ENCODE peak calls at places on chromosomes 16 and 17, in four cellular contexts. W is putamen; R is activated CD4-positive, alpha-beta T cell treated with anti-CD3 and anti-CD28 coated beads, Interleukin-2, amount 10 ng/mL, durations not matched to agents 7 days and 5 days; Z is cardiac fibroblast. Y is an unnamed sample.

GRCh38 chr17:27398691-27399090 is 57.6 kb upstream of the KSR1 start:
- DNase-seq in R (no peak), Z (no peak), W (no peak), Y (no peak)

GRCh38 chr16:88390760-88391496 is 8.2 kb downstream of the ZNF469 start:
- DNase-seq in Z (no peak), W (no peak), R (no peak), Y (no peak)

GRCh38 chr16:57802635-57803412 is 533 bp upstream of the KIFC3 start:
- DNase-seq in R (no peak), W (peak), Z (peak), Y (no peak)

GRCh38 chr16:57679768-57680167 is 11.7 kb downstream of the ADGRG3 start:
- DNase-seq in Z (no peak), R (no peak), W (no peak), Y (no peak)

GRCh38 chr16:29811896-29812665 is at the start of gene PRRT2:
- DNase-seq in R (peak), Z (peak), W (peak), Y (peak)

GRCh38 chr17:28937044-28937729 is 14.1 kb downstream of the PHF12 start:
- DNase-seq in W (peak), R (no peak), Z (peak), Y (peak)

GRCh38 chr17:78414178-78415162 is 36.0 kb downstream of the PGS1 start:
- DNase-seq in R (peak), Z (no peak), W (no peak), Y (no peak)

GRCh38 chr17:17561408-17562144 is 29.9 kb downstream of the PEMT start:
- DNase-seq in W (no peak), R (no peak), Z (no peak), Y (no peak)

GRCh38 chr16:31177136-31177535 is 2.8 kb upstream of the FUS start:
- DNase-seq in R (peak), W (no peak), Z (peak), Y (no peak)

GRCh38 chr17:1438593-1439083 is 17.4 kb downstream of the CRK start:
- DNase-seq in W (no peak), R (no peak), Z (peak), Y (no peak)

GRCh38 chr16:50634947-50635346 is 46.2 kb downstream of the SNX20 start:
- DNase-seq in R (no peak), W (no peak), Z (no peak), Y (no peak)

GRCh38 chr16:73060948-73061495 is 13.1 kb upstream of the ZFHX3 start:
- DNase-seq in R (no peak), Z (no peak), W (no peak), Y (no peak)

GRCh38 chr16:12535535-12536411 is 267.9 kb downstream of the CPPED1 start:
- DNase-seq in R (peak), Z (no peak), W (no peak), Y (no peak)

GRCh38 chr16:56408379-56409098 is 16.8 kb downstream of the AMFR start:
- DNase-seq in Z (no peak), R (no peak), W (no peak), Y (no peak)

GRCh38 chr17:37086329-37086728 is 137.6 kb downstream of the AATF start:
- DNase-seq in Z (no peak), W (no peak), R (no peak), Y (no peak)